ENCODE peak calls at places on chromosome 15, in four cellular contexts. T is skeletal muscle cell; C is stimulated activated CD4-positive, alpha-beta T cell treated with anti-CD3 and anti-CD28 coated beads, Interleukin-12 subunit alpha, Interleukin-12 subunit beta, amount 100 ng/mL, for 4 hours; Y is activated CD8-positive, alpha-beta memory T cell treated with anti-CD3 and anti-CD28 coated beads for 24 hours. E is an unnamed sample.
A peak's percentile ranks its signal among the peaks of the same experiment; 100 is the strongest.

GRCh38 chr15:89196994-89197393 is 24.4 kb downstream of the RLBP1 start:
- DNase-seq in T (no peak), C (peak; percentile 12), Y (no peak), E (no peak)

GRCh38 chr15:85872125-85872524 is 77.4 kb upstream of the KLHL25 start:
- DNase-seq in T (no peak), C (no peak), Y (no peak), E (no peak)

GRCh38 chr15:101138913-101139880 is 112.7 kb downstream of the CHSY1 start:
- DNase-seq in T (peak; percentile 69), C (no peak), Y (no peak), E (peak; percentile 48)

GRCh38 chr15:67873777-67874176 is 33.9 kb upstream of the RNU6-1 start:
- DNase-seq in T (no peak), C (no peak), Y (peak; percentile 17), E (no peak)

GRCh38 chr15:78930577-78931388 is 14.1 kb downstream of the CTSH start:
- DNase-seq in T (peak; percentile 45), C (no peak), Y (no peak), E (no peak)

GRCh38 chr15:77823736-77824135 is 191.0 kb upstream of the LINGO1 start:
- DNase-seq in T (no peak), C (no peak), Y (no peak), E (no peak)

GRCh38 chr15:70713547-70714414 is 49.6 kb downstream of the UACA start:
- DNase-seq in T (no peak), C (no peak), Y (no peak), E (no peak)

GRCh38 chr15:49265911-49266310 is 95.9 kb downstream of the GALK2 start:
- DNase-seq in T (no peak), C (no peak), Y (no peak), E (no peak)

GRCh38 chr15:99511865-99512632 is 53.7 kb upstream of the MEF2A start:
- DNase-seq in T (peak; percentile 47), C (no peak), Y (no peak), E (peak; percentile 99)

GRCh38 chr15:90580086-90580485 is 50.4 kb downstream of the CRTC3 start:
- DNase-seq in T (no peak), C (no peak), Y (no peak), E (no peak)

GRCh38 chr15:86653344-86654192 is 573.9 kb downstream of the AGBL1 start:
- DNase-seq in T (no peak), C (no peak), Y (no peak), E (no peak)

GRCh38 chr15:26889298-26889898 is 22.5 kb downstream of the GABRA5 start:
- DNase-seq in T (peak; percentile 16), C (peak; percentile 44), Y (peak; percentile 67), E (peak; percentile 23)

GRCh38 chr15:41904487-41905359 is 10.9 kb upstream of the SPTBN5 start:
- DNase-seq in T (no peak), C (peak; percentile 63), Y (peak; percentile 87), E (peak; percentile 21)

GRCh38 chr15:52857471-52857870 is 67.3 kb upstream of the ONECUT1 start:
- DNase-seq in T (no peak), C (no peak), Y (no peak), E (no peak)

GRCh38 chr15:63818628-63819027 is 15.1 kb downstream of the HERC1 start:
- DNase-seq in T (no peak), C (no peak), Y (no peak), E (no peak)

GRCh38 chr15:72161351-72162132 is 36.0 kb downstream of the GRAMD2A start:
- DNase-seq in T (no peak), C (no peak), Y (no peak), E (no peak)

GRCh38 chr15:69979783-69980182 is 117.9 kb downstream of the TLE3 start:
- DNase-seq in T (no peak), C (no peak), Y (no peak), E (peak; percentile 79)

GRCh38 chr15:69474846-69475455 is 22.3 kb downstream of the RPLP1 start:
- DNase-seq in T (no peak), C (no peak), Y (no peak), E (no peak)

GRCh38 chr15:64942356-64942755 is 30.7 kb downstream of the ANKDD1A start:
- DNase-seq in T (no peak), C (no peak), Y (peak; percentile 42), E (no peak)

GRCh38 chr15:27545494-27546255 is 553.4 kb downstream of the OCA2 start:
- DNase-seq in T (no peak), C (no peak), Y (no peak), E (no peak)

GRCh38 chr15:61075741-61076140 is 153.4 kb downstream of the RORA start:
- DNase-seq in T (no peak), C (no peak), Y (no peak), E (no peak)

GRCh38 chr15:60328852-60329443 is 68.8 kb downstream of the ANXA2 start:
- DNase-seq in T (no peak), C (peak; percentile 4), Y (no peak), E (no peak)

GRCh38 chr15:100721758-100722550 is 119.6 kb downstream of the ASB7 start:
- DNase-seq in T (peak; percentile 98), C (no peak), Y (peak; percentile 19), E (no peak)

GRCh38 chr15:42986693-42987342 is 66.2 kb upstream of the TTBK2 start:
- DNase-seq in T (no peak), C (no peak), Y (no peak), E (no peak)

GRCh38 chr15:28974142-28974541 is 88.4 kb downstream of the APBA2 start:
- DNase-seq in T (no peak), C (no peak), Y (peak; percentile 64), E (no peak)

GRCh38 chr15:95684693-95685115 is 645.8 kb upstream of the NR2F2 start:
- DNase-seq in T (peak; percentile 78), C (no peak), Y (no peak), E (no peak)

GRCh38 chr15:60370105-60370803 is 27.5 kb downstream of the ANXA2 start:
- DNase-seq in T (no peak), C (no peak), Y (no peak), E (no peak)

GRCh38 chr15:99113547-99114271 is 8.8 kb downstream of the SYNM start:
- DNase-seq in T (no peak), C (no peak), Y (no peak), E (no peak)

GRCh38 chr15:79635149-79635771 is 203.1 kb downstream of the MINAR1 start:
- DNase-seq in T (no peak), C (no peak), Y (no peak), E (no peak)

GRCh38 chr15:57751177-57751800 is 44.8 kb downstream of the POLR2M start:
- DNase-seq in T (no peak), C (no peak), Y (no peak), E (no peak)

GRCh38 chr15:52657338-52657737 is 21.9 kb downstream of the ATOSA start:
- DNase-seq in T (peak; percentile 60), C (no peak), Y (no peak), E (no peak)

GRCh38 chr15:33135355-33135781 is 59.1 kb downstream of the FMN1 start:
- DNase-seq in T (no peak), C (no peak), Y (no peak), E (no peak)

GRCh38 chr15:25066708-25067107 is 111.9 kb downstream of the SNRPN start:
- DNase-seq in T (no peak), C (no peak), Y (no peak), E (no peak)

GRCh38 chr15:73046073-73046472 is 6.2 kb upstream of the NEO1 start:
- DNase-seq in T (no peak), C (no peak), Y (no peak), E (no peak)

GRCh38 chr15:48868549-48868948 is 9.4 kb upstream of the EID1 start:
- DNase-seq in T (no peak), C (no peak), Y (no peak), E (no peak)

GRCh38 chr15:79192462-79193036 is 90.0 kb upstream of the ANKRD34C start:
- DNase-seq in T (peak; percentile 43), C (no peak), Y (no peak), E (no peak)

GRCh38 chr15:52112203-52112750 is 298 bp downstream of the BCL2L10 start:
- DNase-seq in T (no peak), C (peak; percentile 40), Y (peak; percentile 79), E (no peak)